ENCODE peak calls at places on chromosomes 3 and 15, in ten cellular contexts. Y, I, B, J, M, X, R, W, U and G are unnamed samples.

GRCh38 chr3:197908957-197909701 is 40.9 kb upstream of the RPL35A start:
- DNase-seq in Y (no peak), I (peak), B (no peak), J (no peak), M (peak), X (no peak), R (no peak), W (no peak), U (no peak), G (no peak)

GRCh38 chr3:196288141-196288460 is 575 bp upstream of the PCYT1A start:
- DNase-seq in Y (no peak), I (peak), B (peak), J (no peak), M (no peak), X (no peak), R (no peak), W (no peak), U (no peak), G (no peak)

GRCh38 chr15:42931702-42932486 is 11.3 kb upstream of the TTBK2 start:
- DNase-seq in Y (no peak), I (no peak), B (no peak), J (no peak), M (no peak), X (no peak), R (no peak), W (no peak), U (no peak), G (no peak)

GRCh38 chr3:16533928-16534913 is 20.7 kb upstream of the RFTN1 start:
- DNase-seq in Y (no peak), I (no peak), B (no peak), J (no peak), M (no peak), X (no peak), R (no peak), W (no peak), U (no peak), G (no peak)

GRCh38 chr15:92687183-92687582 is 31.6 kb upstream of the FAM174B start:
- DNase-seq in Y (no peak), I (no peak), B (no peak), J (no peak), M (peak), X (peak), R (no peak), W (no peak), U (no peak), G (no peak)

GRCh38 chr3:171801738-171802600 is 8.3 kb downstream of the PLD1 start:
- DNase-seq in Y (peak), I (peak), B (no peak), J (no peak), M (peak), X (no peak), R (no peak), W (no peak), U (peak), G (no peak)

GRCh38 chr3:8254489-8254888 is 247.1 kb upstream of the LMCD1 start:
- DNase-seq in Y (peak), I (no peak), B (no peak), J (no peak), M (no peak), X (peak), R (no peak), W (no peak), U (no peak), G (no peak)

GRCh38 chr3:114464548-114464947 is 170.7 kb downstream of the TIGIT start:
- DNase-seq in Y (no peak), I (no peak), B (no peak), J (no peak), M (no peak), X (no peak), R (no peak), W (no peak), U (no peak), G (no peak)

GRCh38 chr3:128178782-128179473 is 25.6 kb downstream of the EEFSEC start:
- DNase-seq in Y (no peak), I (peak), B (no peak), J (no peak), M (no peak), X (no peak), R (no peak), W (no peak), U (no peak), G (no peak)

GRCh38 chr3:23835807-23836206 is 30.1 kb downstream of the UBE2E1 start:
- DNase-seq in Y (no peak), I (no peak), B (no peak), J (no peak), M (no peak), X (no peak), R (no peak), W (no peak), U (no peak), G (no peak)

GRCh38 chr3:23836536-23837230 is 30.9 kb downstream of the UBE2E1 start:
- DNase-seq in Y (no peak), I (no peak), B (no peak), J (no peak), M (no peak), X (no peak), R (no peak), W (no peak), U (no peak), G (no peak)

GRCh38 chr3:23835087-23835486 is 29.3 kb downstream of the UBE2E1 start:
- DNase-seq in Y (no peak), I (no peak), B (no peak), J (no peak), M (no peak), X (no peak), R (no peak), W (no peak), U (no peak), G (no peak)

GRCh38 chr3:23832523-23832922 is 26.8 kb downstream of the UBE2E1 start:
- DNase-seq in Y (no peak), I (no peak), B (no peak), J (no peak), M (no peak), X (no peak), R (no peak), W (no peak), U (no peak), G (no peak)

DNA sequence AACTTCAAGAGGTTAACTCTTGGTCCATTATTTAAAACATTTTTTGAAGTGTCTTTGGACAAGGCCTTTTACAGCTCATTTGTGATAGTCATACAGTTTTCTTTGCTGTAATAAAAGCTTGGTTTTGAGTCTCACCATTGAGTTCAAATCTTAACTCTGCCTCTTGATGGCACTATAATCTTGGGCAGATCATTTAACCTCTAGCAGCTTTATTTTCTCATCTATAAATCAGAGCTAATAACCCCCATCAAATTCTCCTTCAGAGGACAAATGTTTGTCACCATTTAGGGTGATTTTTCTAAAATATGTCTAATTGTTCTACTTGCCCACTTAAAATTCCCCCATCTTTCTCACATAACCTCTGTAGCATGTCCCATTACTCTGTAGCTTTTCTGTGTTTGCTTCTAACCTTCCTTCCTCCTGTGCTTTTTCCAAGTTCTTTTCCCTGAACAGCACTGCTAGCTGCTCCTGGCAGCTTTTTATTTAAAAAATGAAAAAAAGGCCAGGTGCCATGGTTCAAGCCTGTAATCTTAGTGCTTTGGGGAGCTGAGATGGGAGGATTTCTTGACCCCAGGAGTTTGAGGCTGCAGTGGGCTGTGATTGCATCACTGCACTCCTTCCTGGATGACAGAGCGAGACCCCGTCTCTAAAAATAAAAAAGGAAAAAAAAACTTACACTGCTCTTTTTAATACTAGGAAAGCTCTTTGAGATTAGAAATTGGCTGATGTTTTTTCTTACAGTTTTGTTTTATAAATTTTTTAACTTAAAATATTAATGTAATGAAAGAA is 28.5 kb downstream of the UBE2E1 start:
- DNase-seq in Y (no peak), I (no peak), B (no peak), J (no peak), M (peak), X (no peak), R (no peak), W (no peak), U (no peak), G (no peak)
- TF ChIP-seq CTCF in Y (peak), I (peak), B (peak), J (no peak), M (peak), X (no peak), R (no peak), W (peak), U (peak), G (peak)

GRCh38 chr15:78714890-78715289 is 73.9 kb upstream of the CHRNB4 start:
- DNase-seq in Y (peak), I (peak), B (no peak), J (no peak), M (no peak), X (no peak), R (no peak), W (no peak), U (no peak), G (no peak)
- TF ChIP-seq CTCF in Y (no peak), I (no peak), B (peak), J (no peak), M (peak), X (no peak), R (no peak), W (no peak), U (no peak), G (no peak)

GRCh38 chr15:69784808-69785550 is 312.7 kb downstream of the TLE3 start:
- DNase-seq in Y (no peak), I (peak), B (no peak), J (no peak), M (peak), X (no peak), R (no peak), W (no peak), U (peak), G (no peak)

GRCh38 chr15:69782809-69783208 is 314.9 kb downstream of the TLE3 start:
- DNase-seq in Y (no peak), I (no peak), B (no peak), J (no peak), M (no peak), X (no peak), R (no peak), W (no peak), U (no peak), G (no peak)

GRCh38 chr15:69781411-69782125 is 316.1 kb downstream of the TLE3 start:
- DNase-seq in Y (no peak), I (no peak), B (no peak), J (no peak), M (no peak), X (no peak), R (no peak), W (no peak), U (no peak), G (no peak)

GRCh38 chr15:69782155-69782658 is 315.5 kb downstream of the TLE3 start:
- DNase-seq in Y (no peak), I (no peak), B (no peak), J (no peak), M (no peak), X (no peak), R (no peak), W (no peak), U (no peak), G (no peak)

GRCh38 chr15:69783211-69783610 is 314.5 kb downstream of the TLE3 start:
- DNase-seq in Y (no peak), I (no peak), B (no peak), J (no peak), M (no peak), X (no peak), R (no peak), W (no peak), U (no peak), G (no peak)
- TF ChIP-seq CTCF in Y (no peak), I (no peak), B (no peak), J (no peak), M (no peak), X (no peak), R (no peak), W (no peak), U (no peak), G (no peak)

GRCh38 chr3:86702381-86702958 is 288.5 kb downstream of the VGLL3 start:
- DNase-seq in Y (no peak), I (peak), B (peak), J (no peak), M (no peak), X (no peak), R (no peak), W (no peak), U (peak), G (no peak)
- TF ChIP-seq CTCF in Y (peak), I (peak), B (peak), J (peak), M (peak), X (peak), R (no peak), W (peak), U (peak), G (peak)

GRCh38 chr15:73965094-73965729 is 26.9 kb downstream of the STOML1 start:
- DNase-seq in Y (no peak), I (no peak), B (no peak), J (no peak), M (no peak), X (no peak), R (no peak), W (no peak), U (no peak), G (no peak)
- TF ChIP-seq CTCF in Y (no peak), I (no peak), B (peak), J (peak), M (peak), X (peak), R (no peak), W (no peak), U (peak), G (peak)